ENCODE peak calls at places on chromosomes 6 and 20, in four cellular contexts. A is SHP77 treated with DMSO at 0.1 percent for 48 hours, D is RCC 7860, Q is ovary. X is an unnamed sample.

GRCh38 chr6:2765166-2765895 is at the start of gene WRNIP1:
- DNase-seq in A (peak), D (peak), Q (peak), X (peak)

GRCh38 chr6:12165297-12165696 is 124.9 kb upstream of the EDN1 start:
- DNase-seq in D (no peak), A (no peak), Q (no peak), X (no peak)

GRCh38 chr6:87287251-87287650 is 35.1 kb upstream of the SMIM8 start:
- DNase-seq in A (no peak), Q (no peak), D (no peak), X (no peak)

GRCh38 chr6:167574431-167575097 is 249.7 kb downstream of the TTLL2 start:
- DNase-seq in Q (peak), D (no peak), A (no peak), X (peak)

GRCh38 chr6:144482142-144482541 is 197.0 kb downstream of the UTRN start:
- DNase-seq in Q (peak), D (peak), A (no peak), X (peak)

GRCh38 chr6:12403201-12403826 is 113.2 kb downstream of the EDN1 start:
- DNase-seq in Q (no peak), D (peak), A (no peak), X (no peak)

GRCh38 chr6:66210964-66211363 is 503.9 kb upstream of the EYS start:
- DNase-seq in D (no peak), Q (no peak), A (no peak), X (no peak)

GRCh38 chr20:60246751-60247150 is 288.5 kb downstream of the CDH26 start:
- DNase-seq in A (no peak), D (no peak), Q (no peak), X (no peak)

GRCh38 chr6:168161371-168161750 is 82.3 kb upstream of the FRMD1 start:
- DNase-seq in A (no peak), D (no peak), Q (no peak), X (no peak)

GRCh38 chr20:24674921-24675605 is 205.6 kb downstream of the SYNDIG1 start:
- DNase-seq in A (no peak), Q (no peak), D (no peak), X (peak)

GRCh38 chr6:7542878-7543394 is 1.5 kb downstream of the DSP start:
- DNase-seq in A (no peak), Q (peak), D (no peak), X (no peak)

GRCh38 chr20:44384423-44385027 is 29.0 kb downstream of the HNF4A start:
- DNase-seq in Q (peak), D (peak), A (peak), X (peak)

GRCh38 chr20:58088625-58089024 is 139.8 kb downstream of the ANKRD60 start:
- DNase-seq in Q (no peak), A (no peak), D (no peak), X (peak)

GRCh38 chr6:57069920-57070331 is 20.1 kb upstream of the ZNF451 start:
- DNase-seq in Q (no peak), D (no peak), A (no peak), X (no peak)

GRCh38 chr6:155377061-155377460 is 62.8 kb upstream of the TFB1M start:
- DNase-seq in A (no peak), Q (no peak), D (peak), X (no peak)

GRCh38 chr6:167731731-167732422 is 94.8 kb upstream of the AFDN start:
- DNase-seq in A (no peak), D (no peak), Q (no peak), X (no peak)

GRCh38 chr6:7496266-7496875 is 45.1 kb upstream of the DSP start:
- DNase-seq in A (no peak), D (peak), Q (no peak), X (no peak)

GRCh38 chr20:24949756-24950127 is 673 bp downstream of the CST7 start:
- DNase-seq in Q (no peak), A (no peak), D (no peak), X (peak)

GRCh38 chr6:113464959-113465358 is 392.2 kb upstream of the MARCKS start:
- DNase-seq in Q (no peak), A (no peak), D (peak), X (no peak)

GRCh38 chr20:60751826-60752225 is 500.2 kb upstream of the CDH4 start:
- DNase-seq in D (no peak), A (no peak), Q (no peak), X (no peak)

GRCh38 chr20:59785986-59786753 is 147.3 kb downstream of the SYCP2 start:
- DNase-seq in D (no peak), Q (no peak), A (no peak), X (no peak)

GRCh38 chr6:108293527-108294296 is 1.1 kb upstream of the AFG1L start:
- DNase-seq in A (no peak), D (no peak), Q (peak), X (no peak)

GRCh38 chr6:90468080-90468479 is 118.8 kb downstream of the MAP3K7 start:
- DNase-seq in D (peak), A (no peak), Q (no peak), X (no peak)

GRCh38 chr20:19886666-19887288 is 128.7 kb downstream of the RIN2 start:
- DNase-seq in D (peak), A (peak), Q (no peak), X (no peak)

GRCh38 chr6:85449818-85450577 is at the start of gene NT5E:
- DNase-seq in Q (peak), A (no peak), D (peak), X (peak)

GRCh38 chr20:9269280-9269971 is 200.5 kb downstream of the PLCB4 start:
- DNase-seq in A (no peak), D (no peak), Q (no peak), X (no peak)

GRCh38 chr20:2386516-2387179 is 5.9 kb downstream of the TGM6 start:
- DNase-seq in Q (no peak), A (no peak), D (peak), X (no peak)

GRCh38 chr20:61877331-61877730 is 188.3 kb downstream of the TAF4 start:
- DNase-seq in D (no peak), Q (no peak), A (no peak), X (no peak)

GRCh38 chr6:43420012-43420411 is 7.3 kb upstream of the ABCC10 start:
- DNase-seq in Q (no peak), D (no peak), A (no peak), X (no peak)

GRCh38 chr20:19609642-19610223 is 148.3 kb upstream of the RIN2 start:
- DNase-seq in D (no peak), A (no peak), Q (no peak), X (no peak)

X was measured in sciatic nerve.